ENCODE peak calls at places on chromosomes 13 and 19, in six cellular contexts. K is A549, J is HepG2, S is GM12878, A is K562, H is endothelial cell of umbilical vein. C is an unnamed sample.

GRCh38 chr19:57651654-57651996 is 17.1 kb upstream of the ZSCAN4 start:
- DNase-seq in H (no peak), S (no peak), A (no peak), J (no peak), K (no peak), C (no peak)

GRCh38 chr19:40717325-40717879 is 490 bp downstream of the ITPKC start:
- DNase-seq in K (no peak), S (no peak), H (no peak), J (no peak), A (no peak), C (no peak)

GRCh38 chr13:109783447-109783814 is 3.0 kb downstream of the IRS2 start:
- DNase-seq in S (no peak), J (no peak), H (no peak), A (no peak), K (no peak), C (peak)

GRCh38 chr13:77740931-77741586 is 43.6 kb downstream of the SLAIN1 start:
- DNase-seq in H (no peak), J (no peak), K (no peak), S (no peak), A (no peak), C (no peak)

GRCh38 chr19:940591-941291 is 14.9 kb downstream of the ARID3A start:
- DNase-seq in J (no peak), H (peak), S (no peak), A (no peak), K (no peak), C (no peak)

GRCh38 chr13:95546919-95547318 is 5.6 kb upstream of the CLDN10 start:
- DNase-seq in A (no peak), J (no peak), K (no peak), H (no peak), S (no peak), C (no peak)

GRCh38 chr13:95253033-95253432 is 48.2 kb downstream of the ABCC4 start:
- DNase-seq in A (no peak), H (no peak), J (no peak), K (no peak), S (no peak), C (no peak)

GRCh38 chr19:1509589-1510441 is 3.0 kb downstream of the ADAMTSL5 start:
- DNase-seq in S (no peak), K (no peak), A (no peak), J (no peak), H (no peak), C (no peak)

GRCh38 chr19:48551437-48552302 is at the start of gene SULT2B1:
- DNase-seq in A (no peak), J (no peak), K (peak), H (no peak), S (no peak), C (peak)

GRCh38 chr13:44117351-44117750 is 237.6 kb downstream of the LACC1 start:
- DNase-seq in H (peak), A (no peak), K (no peak), S (no peak), J (no peak), C (peak)

GRCh38 chr13:97977376-97977705 is 23.9 kb downstream of the IPO5 start:
- DNase-seq in H (peak), S (no peak), K (no peak), J (no peak), A (no peak), C (peak)

GRCh38 chr19:4521170-4521887 is 3.0 kb upstream of the PLIN4 start:
- DNase-seq in A (no peak), S (no peak), K (no peak), J (peak), H (no peak), C (no peak)

GRCh38 chr19:52391135-52391534 is 6.5 kb upstream of the ZNF528 start:
- DNase-seq in H (no peak), K (no peak), J (no peak), A (no peak), S (no peak), C (peak)

GRCh38 chr19:41218615-41219507 is at the start of gene AXL:
- DNase-seq in A (peak), S (no peak), K (peak), J (peak), H (peak), C (no peak)

GRCh38 chr19:58474997-58475713 is 997 bp upstream of the ZNF446 start:
- DNase-seq in K (no peak), J (no peak), H (no peak), A (no peak), S (no peak), C (no peak)

GRCh38 chr13:23621316-23621645 is 51.1 kb downstream of the TNFRSF19 start:
- DNase-seq in S (no peak), A (no peak), K (peak), H (no peak), J (peak), C (peak)

GRCh38 chr19:40646564-40647254 is 43.7 kb downstream of the NUMBL start:
- DNase-seq in J (no peak), H (no peak), A (peak), S (no peak), K (no peak), C (no peak)

GRCh38 chr19:45814166-45814780 is 835 bp downstream of the RSPH6A start:
- DNase-seq in A (no peak), S (no peak), J (no peak), K (no peak), H (no peak), C (peak)

GRCh38 chr19:45816236-45817009 is 1.3 kb upstream of the RSPH6A start:
- DNase-seq in S (no peak), H (no peak), J (no peak), K (no peak), A (no peak), C (peak)

GRCh38 chr19:45817010-45817724 is 2.1 kb upstream of the RSPH6A start:
- DNase-seq in A (peak), K (peak), J (peak), S (peak), H (peak), C (peak)

GRCh38 chr19:45815501-45816216 is 551 bp upstream of the RSPH6A start:
- DNase-seq in A (no peak), H (peak), S (no peak), K (no peak), J (no peak), C (peak)

DNA sequence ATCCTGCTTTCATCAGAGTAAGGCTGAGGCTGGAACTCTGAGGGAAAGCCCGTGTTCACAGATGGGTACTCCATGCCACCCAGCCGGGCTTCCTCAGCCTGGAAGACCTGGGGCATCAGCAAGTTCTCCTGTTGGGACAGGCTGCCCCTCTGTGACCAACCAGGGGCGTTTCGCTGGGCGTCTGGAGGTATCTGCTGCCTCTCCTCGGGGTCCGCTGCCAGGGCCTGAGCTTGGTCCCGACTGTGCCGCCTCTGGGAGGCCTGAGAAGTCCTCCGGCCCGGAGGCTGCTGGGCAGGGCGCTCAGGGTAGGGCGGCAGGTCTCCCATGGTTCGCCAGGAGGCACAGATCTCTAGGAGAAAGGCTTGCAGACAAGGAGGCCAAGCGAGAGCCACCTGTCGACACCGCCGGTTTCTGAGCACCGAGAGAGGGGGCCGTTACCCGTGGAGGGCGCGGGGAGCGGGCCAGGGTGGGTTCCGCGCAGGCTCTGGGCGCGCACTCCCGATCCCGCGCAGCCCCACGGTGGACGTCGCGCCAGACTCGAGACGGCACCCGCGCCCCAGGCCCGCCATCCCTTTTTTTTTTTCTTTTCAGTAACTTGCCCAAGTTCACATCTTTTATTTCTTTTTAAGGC is at the start of gene RSPH6A:
- DNase-seq in H (no peak), S (no peak), K (no peak), J (no peak), A (no peak), C (peak)
- H3K4me3 ChIP-seq in H (peak), S (no peak), K (no peak), J (no peak), A (no peak), C (no peak)

DNA sequence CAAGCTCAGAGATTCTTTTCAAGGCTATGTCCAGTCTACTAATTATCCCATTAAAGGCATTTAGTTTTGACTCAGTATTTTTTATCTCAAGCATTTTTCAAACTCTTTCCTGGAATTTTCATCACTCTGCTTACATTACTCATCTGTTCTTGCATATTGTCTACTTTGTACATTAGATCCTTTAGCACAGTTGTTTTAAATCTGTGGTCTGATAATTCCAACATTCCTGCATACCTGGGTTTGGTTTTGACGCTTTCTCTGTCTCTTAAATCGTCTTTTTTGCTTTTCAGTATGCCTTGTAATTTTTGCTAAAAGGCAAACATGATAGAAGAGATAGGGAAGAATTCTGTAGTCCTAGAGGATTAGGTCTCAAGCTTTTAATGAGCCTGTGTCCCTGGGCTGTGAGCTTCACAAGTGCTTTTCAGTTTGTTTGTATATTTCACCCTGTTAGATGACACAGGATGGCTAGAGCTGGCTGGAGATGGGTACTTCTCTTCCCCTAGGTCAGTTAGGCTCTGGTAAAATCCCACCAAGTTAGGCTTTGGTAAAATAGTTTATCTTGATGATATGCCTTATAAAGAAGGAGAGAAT is 46.1 kb upstream of the GPC6 start:
- DNase-seq in K (no peak), J (no peak), S (no peak), H (no peak), A (no peak), C (no peak)
- TF ChIP-seq MYC in K (no peak), J (no peak), S (no peak), H (no peak), A (no peak), C (no peak)

DNA sequence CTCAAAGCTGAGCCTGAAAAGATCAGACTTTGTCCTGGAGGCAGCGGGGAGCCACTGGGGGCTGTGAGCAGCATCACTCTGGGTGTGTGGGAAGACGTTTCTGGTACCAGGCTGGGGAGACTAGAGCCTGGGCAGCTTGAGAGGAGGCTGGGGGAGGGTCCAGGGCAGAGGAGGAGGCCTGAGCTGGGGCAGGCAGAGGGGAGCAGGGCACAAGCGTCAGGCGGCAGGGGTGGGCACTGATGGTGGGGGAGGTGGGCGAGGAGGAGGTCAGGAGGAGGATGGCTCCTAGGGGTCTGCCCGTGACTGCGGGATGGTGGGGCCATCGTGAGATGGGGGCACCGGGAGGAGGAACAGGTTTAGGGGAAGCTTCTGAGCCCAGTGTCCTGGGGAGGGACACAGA is 3.6 kb downstream of the IL4I1 start:
- DNase-seq in K (no peak), S (no peak), A (no peak), H (no peak), J (no peak), C (no peak)
- TF ChIP-seq MAX in K (no peak), S (no peak), A (no peak), H (no peak), J (no peak), C (no peak)

DNA sequence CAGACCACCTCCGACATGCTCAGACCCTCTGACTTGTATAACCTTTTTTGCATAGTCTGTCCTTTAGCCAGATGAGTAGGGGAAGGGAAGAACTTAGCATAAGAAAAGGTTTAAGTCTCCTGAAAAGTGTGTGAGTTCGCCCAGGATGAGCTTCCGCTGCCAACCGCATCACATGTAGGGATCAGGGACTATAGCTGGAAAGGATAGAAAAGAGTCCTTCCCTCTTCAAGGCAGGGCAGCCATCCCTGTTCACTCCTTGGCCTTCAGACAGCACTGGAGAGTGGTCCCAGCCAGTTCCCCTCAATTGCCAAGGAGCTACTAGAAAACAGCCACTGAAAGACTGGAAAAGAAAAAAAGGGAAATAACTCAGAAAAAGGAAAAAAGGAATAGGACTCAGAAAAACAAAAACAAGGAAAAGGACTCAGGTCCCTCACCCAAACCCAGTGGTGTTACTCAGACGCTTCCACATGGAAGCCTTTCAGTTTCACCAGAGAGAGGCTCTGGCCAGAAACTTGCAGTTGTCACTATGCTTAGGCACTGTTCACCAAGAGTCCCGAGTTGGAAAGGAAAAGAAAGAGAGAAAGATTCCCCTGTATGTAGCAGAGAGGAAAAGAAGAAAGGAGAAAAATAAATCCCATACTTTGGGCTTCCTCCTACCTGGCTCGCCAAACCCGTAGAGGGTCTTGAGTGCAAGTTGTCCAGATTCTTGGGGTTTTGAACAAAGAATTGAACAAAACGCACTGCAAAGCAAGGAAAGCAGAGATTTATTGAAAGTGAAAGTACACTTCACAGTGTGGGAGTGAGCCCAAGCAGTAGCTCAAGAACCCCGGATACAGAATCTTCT is 5.6 kb upstream of the TM9SF2 start:
- DNase-seq in A (no peak), K (no peak), J (peak), S (no peak), H (no peak), C (no peak)
- H3K4me3 ChIP-seq in A (peak), K (peak), J (peak), S (peak), H (no peak), C (no peak)

GRCh38 chr19:10835089-10835753 is 791 bp downstream of the TMED1 start:
- DNase-seq in K (peak), S (no peak), H (peak), A (peak), J (no peak), C (peak)
- TF ChIP-seq MYC in K (no peak), S (no peak), H (no peak), A (no peak), J (no peak), C (no peak)

DNA sequence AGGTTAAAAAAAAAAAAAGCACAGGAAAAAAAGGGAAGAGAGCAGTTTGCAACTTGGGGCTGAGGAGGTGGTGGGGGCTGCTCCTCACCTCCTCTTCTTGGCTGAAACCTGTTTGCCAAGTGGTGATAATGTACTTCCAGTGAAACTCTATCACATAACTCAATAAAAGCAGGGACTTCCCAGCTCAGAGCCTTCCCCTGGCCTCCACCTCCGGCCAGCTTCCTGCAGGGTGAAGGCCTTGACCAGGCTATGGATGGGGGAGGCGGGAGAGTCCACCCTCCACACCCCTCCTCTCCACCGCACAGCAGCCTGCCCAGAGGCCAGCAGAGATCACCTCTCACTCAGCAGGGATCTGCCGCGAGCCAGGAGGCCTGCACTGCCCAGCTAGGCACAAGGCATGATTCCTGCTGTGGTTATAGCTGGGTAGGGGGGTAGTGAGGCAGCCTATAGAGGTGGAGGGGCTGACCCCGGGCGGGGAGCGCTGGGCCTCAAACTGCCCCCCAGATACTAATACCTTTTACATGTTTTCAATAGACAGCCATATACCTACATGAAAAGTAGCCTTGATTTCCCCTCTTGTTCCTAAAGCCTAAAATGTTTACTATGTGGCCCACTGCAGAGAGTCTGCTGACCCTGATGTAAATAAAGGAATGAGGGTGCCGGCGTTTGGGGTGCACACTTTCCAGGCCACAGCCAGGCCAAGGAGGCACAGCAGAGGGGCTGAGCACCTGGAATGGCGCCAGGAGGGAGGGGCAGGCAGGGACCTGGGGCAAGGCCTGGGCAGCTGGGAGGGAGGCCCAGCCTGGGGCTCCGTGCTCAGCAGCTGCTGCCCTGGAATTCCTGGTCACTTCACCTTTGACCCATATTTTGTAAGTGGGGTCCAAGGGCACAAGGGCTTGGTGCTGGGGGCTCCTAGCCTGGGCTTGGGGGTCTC is 10.3 kb downstream of the ZNF787 start:
- DNase-seq in A (no peak), K (no peak), H (peak), J (peak), S (no peak), C (no peak)
- TF ChIP-seq MAX in A (no peak), K (no peak), H (no peak), J (no peak), S (no peak), C (no peak)

GRCh38 chr19:7927605-7928333 is 1.8 kb upstream of the CTXN1 start:
- DNase-seq in A (no peak), H (no peak), J (no peak), S (no peak), K (no peak), C (no peak)

GRCh38 chr19:7925171-7925837 is 631 bp downstream of the CTXN1 start:
- DNase-seq in J (peak), S (no peak), K (peak), H (peak), A (peak), C (peak)

GRCh38 chr19:7926727-7927604 is 1.0 kb upstream of the CTXN1 start:
- DNase-seq in J (no peak), S (no peak), A (no peak), K (no peak), H (no peak), C (peak)

GRCh38 chr19:7924651-7925170 is 1.2 kb downstream of the CTXN1 start:
- DNase-seq in K (no peak), A (no peak), S (no peak), H (no peak), J (no peak), C (no peak)

GRCh38 chr19:7926021-7926726 is at the start of gene CTXN1:
- DNase-seq in A (peak), K (peak), J (no peak), S (no peak), H (peak), C (peak)
- H3K4me3 ChIP-seq in A (peak), K (peak), J (peak), S (no peak), H (peak), C (peak)

DNA sequence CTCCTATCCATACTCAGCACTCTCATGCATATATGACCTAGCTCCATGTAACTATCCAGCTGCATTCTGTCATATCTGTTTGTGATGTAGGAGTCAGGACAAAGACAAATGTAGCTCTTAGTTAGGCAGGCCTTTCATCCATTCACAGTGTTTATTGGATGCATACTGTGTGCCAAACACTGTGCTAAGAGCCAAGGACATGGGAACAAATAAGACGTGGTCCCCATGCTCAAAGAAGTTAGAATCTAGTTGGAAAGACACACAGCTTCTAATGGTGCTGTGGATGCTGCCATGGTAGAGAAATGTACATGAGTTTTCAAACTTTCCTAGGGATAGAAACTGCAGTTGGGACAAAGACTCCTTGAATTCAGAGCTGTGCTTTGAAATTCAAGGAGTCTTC is 31.7 kb upstream of the IL17D start:
- DNase-seq in H (no peak), K (no peak), J (no peak), S (no peak), A (no peak), C (no peak)
- TF ChIP-seq MYC in H (no peak), K (no peak), J (no peak), S (no peak), A (no peak), C (no peak)

GRCh38 chr13:29923554-29924481 is 73.4 kb upstream of the UBL3 start:
- DNase-seq in H (peak), J (peak), K (peak), S (no peak), A (peak), C (peak)
- TF ChIP-seq MAX in H (peak), J (peak), K (peak), S (no peak), A (peak), C (no peak)